ENCODE peak calls at places on chromosomes 16 and 17, in seven cellular contexts. Q, H, J, Y, F, S and N are unnamed samples.

GRCh38 chr16:68629315-68629900 is 15.7 kb upstream of the CDH3 start:
- DNase-seq in Q (no peak), H (no peak), J (no peak), Y (no peak), F (no peak), S (no peak), N (no peak)

GRCh38 chr17:2390199-2390880 is 10.5 kb downstream of the MNT start:
- DNase-seq in Q (no peak), H (no peak), J (no peak), Y (no peak), F (no peak), S (no peak), N (no peak)

GRCh38 chr16:80404847-80405246 is 135.9 kb upstream of the DYNLRB2 start:
- DNase-seq in Q (no peak), H (no peak), J (no peak), Y (no peak), F (no peak), S (no peak), N (no peak)

GRCh38 chr16:2039286-2040030 is 8.2 kb downstream of the NTHL1 start:
- DNase-seq in Q (no peak), H (peak), J (no peak), Y (no peak), F (peak), S (peak), N (no peak)

GRCh38 chr16:1778200-1779179 is 3.9 kb downstream of the SPSB3 start:
- DNase-seq in Q (no peak), H (no peak), J (no peak), Y (no peak), F (peak), S (no peak), N (peak)

GRCh38 chr16:58638148-58639036 is 8.8 kb upstream of the CNOT1 start:
- DNase-seq in Q (no peak), H (peak), J (peak), Y (peak), F (peak), S (peak), N (no peak)

GRCh38 chr16:14186007-14186953 is 115.2 kb downstream of the MRTFB start:
- DNase-seq in Q (no peak), H (peak), J (peak), Y (peak), F (no peak), S (no peak), N (peak)

GRCh38 chr17:62724398-62725146 is 83.5 kb downstream of the MARCHF10 start:
- DNase-seq in Q (no peak), H (no peak), J (no peak), Y (no peak), F (peak), S (no peak), N (no peak)

GRCh38 chr16:53865492-53865863 is 161.5 kb downstream of the FTO start:
- DNase-seq in Q (no peak), H (peak), J (no peak), Y (no peak), F (no peak), S (peak), N (no peak)

GRCh38 chr16:13923703-13924298 is 3.8 kb downstream of the ERCC4 start:
- DNase-seq in Q (no peak), H (peak), J (no peak), Y (peak), F (no peak), S (no peak), N (no peak)

GRCh38 chr16:20740007-20740883 is 1.4 kb downstream of the THUMPD1 start:
- DNase-seq in Q (no peak), H (peak), J (peak), Y (no peak), F (no peak), S (peak), N (no peak)

GRCh38 chr16:70331588-70332358 is 14.9 kb upstream of the DDX19A start:
- DNase-seq in Q (no peak), H (peak), J (peak), Y (peak), F (no peak), S (no peak), N (peak)

GRCh38 chr16:79089735-79090284 is 510.7 kb downstream of the MAF start:
- DNase-seq in Q (no peak), H (no peak), J (no peak), Y (no peak), F (peak), S (peak), N (no peak)

GRCh38 chr16:29898786-29899515 is 399 bp downstream of the SEZ6L2 start:
- DNase-seq in Q (no peak), H (no peak), J (peak), Y (peak), F (peak), S (no peak), N (peak)

GRCh38 chr17:62822080-62822904 is 14.2 kb upstream of the MARCHF10 start:
- DNase-seq in Q (no peak), H (no peak), J (no peak), Y (no peak), F (no peak), S (no peak), N (no peak)

GRCh38 chr16:8928467-8928957 is 35.2 kb downstream of the USP7 start:
- DNase-seq in Q (no peak), H (peak), J (no peak), Y (no peak), F (no peak), S (no peak), N (no peak)

GRCh38 chr17:68377771-68378201 is 79.5 kb downstream of the WIPI1 start:
- DNase-seq in Q (no peak), H (no peak), J (no peak), Y (peak), F (no peak), S (no peak), N (no peak)

GRCh38 chr17:56367381-56367780 is 214.1 kb downstream of the ANKFN1 start:
- DNase-seq in Q (no peak), H (no peak), J (no peak), Y (peak), F (no peak), S (no peak), N (no peak)

GRCh38 chr16:30007378-30007895 is 3.4 kb downstream of the DOC2A start:
- DNase-seq in Q (no peak), H (no peak), J (no peak), Y (no peak), F (no peak), S (no peak), N (no peak)

GRCh38 chr16:1712791-1713261 is 6.8 kb downstream of the MAPK8IP3 start:
- DNase-seq in Q (no peak), H (peak), J (no peak), Y (no peak), F (no peak), S (no peak), N (no peak)

GRCh38 chr17:81831957-81832607 is 1.0 kb downstream of the MCRIP1 start:
- DNase-seq in Q (no peak), H (peak), J (no peak), Y (no peak), F (no peak), S (peak), N (no peak)

GRCh38 chr17:47615766-47616424 is 33.8 kb upstream of the KPNB1 start:
- DNase-seq in Q (no peak), H (peak), J (no peak), Y (peak), F (no peak), S (peak), N (peak)

GRCh38 chr16:20904507-20905079 is 4.0 kb downstream of the LYRM1 start:
- DNase-seq in Q (no peak), H (peak), J (no peak), Y (no peak), F (no peak), S (peak), N (no peak)

GRCh38 chr17:66964083-66964771 is at the start of gene CACNG4:
- DNase-seq in Q (peak), H (no peak), J (no peak), Y (peak), F (no peak), S (no peak), N (peak)

GRCh38 chr17:49703557-49704277 is 4.0 kb downstream of the SLC35B1 start:
- DNase-seq in Q (no peak), H (peak), J (no peak), Y (peak), F (peak), S (peak), N (peak)

GRCh38 chr17:39636587-39636926 is 387 bp upstream of the STARD3 start:
- DNase-seq in Q (no peak), H (no peak), J (no peak), Y (no peak), F (no peak), S (peak), N (no peak)

GRCh38 chr17:63974594-63975192 is 2.0 kb upstream of the SCN4A start:
- DNase-seq in Q (no peak), H (peak), J (no peak), Y (no peak), F (no peak), S (no peak), N (no peak)

GRCh38 chr17:73591278-73592078 is 52.8 kb downstream of the SDK2 start:
- DNase-seq in Q (no peak), H (no peak), J (no peak), Y (no peak), F (peak), S (no peak), N (no peak)

GRCh38 chr17:5877948-5878347 is 192.2 kb upstream of the WSCD1 start:
- DNase-seq in Q (no peak), H (peak), J (no peak), Y (no peak), F (no peak), S (no peak), N (no peak)

GRCh38 chr16:88681709-88682451 is 4.4 kb downstream of the SNAI3 start:
- DNase-seq in Q (no peak), H (no peak), J (no peak), Y (no peak), F (peak), S (peak), N (no peak)

GRCh38 chr17:28728364-28729200 is at the start of gene NEK8:
- DNase-seq in Q (peak), H (peak), J (peak), Y (peak), F (peak), S (peak), N (peak)

GRCh38 chr17:48484256-48484655 is 46.6 kb downstream of the HOXB1 start:
- DNase-seq in Q (no peak), H (peak), J (no peak), Y (no peak), F (no peak), S (no peak), N (no peak)

GRCh38 chr17:69761767-69762321 is 313.2 kb upstream of the KCNJ16 start:
- DNase-seq in Q (no peak), H (peak), J (no peak), Y (no peak), F (no peak), S (no peak), N (no peak)

GRCh38 chr17:11554042-11554441 is 44.2 kb upstream of the DNAH9 start:
- DNase-seq in Q (no peak), H (no peak), J (no peak), Y (no peak), F (no peak), S (no peak), N (no peak)

GRCh38 chr16:89314357-89314756 is 96.9 kb downstream of the ZNF778 start:
- DNase-seq in Q (no peak), H (no peak), J (no peak), Y (no peak), F (no peak), S (no peak), N (no peak)

GRCh38 chr16:57801856-57802634 is at the start of gene KIFC3:
- DNase-seq in Q (peak), H (peak), J (peak), Y (peak), F (peak), S (peak), N (peak)

GRCh38 chr16:71846443-71846842 is 667 bp downstream of the ATXN1L start:
- DNase-seq in Q (no peak), H (peak), J (no peak), Y (peak), F (peak), S (no peak), N (peak)

GRCh38 chr16:29029168-29029994 is 44.5 kb downstream of the LAT start:
- DNase-seq in Q (no peak), H (peak), J (no peak), Y (peak), F (no peak), S (no peak), N (peak)

DNA sequence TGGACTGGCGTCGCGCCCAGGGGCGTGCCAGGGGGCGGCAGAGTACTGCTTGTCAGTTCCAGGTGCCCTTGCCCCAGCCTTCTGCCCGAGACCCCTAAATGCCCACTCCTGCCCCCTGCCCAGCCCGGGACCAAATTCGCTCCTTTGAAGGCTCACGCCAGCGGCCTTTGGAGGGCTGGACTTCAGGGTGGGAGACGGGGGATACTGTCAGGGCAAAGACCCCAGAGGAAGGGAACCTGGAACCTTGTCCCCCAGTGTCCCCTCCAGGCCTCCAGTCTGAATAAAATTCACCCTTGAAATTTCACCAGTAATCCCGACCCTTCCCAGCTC is 737 bp downstream of the OTOP3 start:
- DNase-seq in Q (no peak), H (no peak), J (no peak), Y (no peak), F (no peak), S (no peak), N (no peak)
- TF ChIP-seq CTCF in Q (no peak), H (no peak), J (no peak), Y (no peak), F (no peak), S (no peak), N (no peak)

DNA sequence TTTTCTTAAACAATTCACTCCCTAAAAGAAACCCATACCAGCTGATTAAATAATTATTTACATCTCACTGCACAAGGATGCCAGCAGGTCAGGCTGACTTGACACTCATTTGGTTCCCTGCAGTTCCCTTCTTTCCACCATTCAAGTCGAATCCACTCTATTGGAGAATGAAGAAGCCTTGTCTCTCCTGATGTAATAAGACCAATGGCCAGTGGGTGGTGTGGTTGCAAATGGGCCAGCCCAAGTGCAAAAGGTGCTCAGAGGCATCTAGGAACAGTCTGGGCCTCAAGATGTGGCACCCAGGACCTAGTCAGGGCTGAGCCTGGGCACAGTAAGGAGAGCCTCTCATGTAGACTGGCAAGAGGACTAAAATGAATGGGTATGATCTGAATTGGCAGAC is 9.3 kb downstream of the C16orf78 start:
- DNase-seq in Q (no peak), H (no peak), J (peak), Y (peak), F (peak), S (no peak), N (no peak)
- TF ChIP-seq CTCF in Q (peak), H (no peak), J (no peak), Y (peak), F (no peak), S (no peak), N (peak)

DNA sequence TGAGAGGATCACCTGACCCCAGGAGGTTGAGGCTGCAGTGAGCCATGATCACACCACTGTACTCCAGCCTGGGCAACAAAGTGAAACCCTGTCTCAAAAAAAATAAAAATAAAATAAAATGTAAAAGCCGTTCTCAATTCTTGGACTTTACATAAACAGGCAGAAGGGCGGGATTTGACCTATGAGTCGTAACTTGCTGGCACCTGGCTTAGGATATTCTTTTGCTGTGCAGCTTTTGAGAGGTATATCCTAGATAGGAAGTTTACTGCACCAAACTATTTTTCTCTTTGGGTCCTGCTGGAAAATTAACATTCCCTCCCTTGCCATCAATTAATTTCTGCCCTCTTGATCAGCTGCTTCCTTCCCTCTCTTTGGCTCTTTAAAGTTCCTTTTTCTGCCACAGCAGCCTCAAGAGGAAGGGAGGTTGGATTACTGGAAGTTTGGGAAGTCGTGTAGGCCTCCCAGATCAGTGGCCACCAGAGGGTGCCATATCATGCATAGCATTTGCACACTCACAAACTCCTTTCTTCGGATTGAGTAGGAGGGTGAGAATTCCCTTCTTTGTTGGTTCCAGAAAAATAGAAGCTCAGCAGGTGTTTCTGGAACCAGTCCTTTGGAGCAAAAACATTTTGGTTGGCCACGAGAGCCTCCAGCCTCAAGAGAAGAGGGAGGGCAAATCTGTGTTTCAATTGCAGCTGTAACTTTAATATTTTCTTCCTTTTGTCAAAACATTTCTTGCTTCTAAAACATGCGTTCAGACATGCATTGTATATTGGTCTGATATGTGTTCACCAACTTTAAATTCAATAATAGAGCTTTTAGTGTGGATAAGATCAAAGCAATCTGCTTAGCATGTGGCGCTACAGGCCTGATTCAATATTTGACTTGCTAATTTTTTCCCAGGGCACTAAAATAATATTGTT is 147.3 kb downstream of the CCDC182 start:
- DNase-seq in Q (peak), H (peak), J (peak), Y (peak), F (peak), S (peak), N (peak)
- TF ChIP-seq CTCF in Q (peak), H (peak), J (peak), Y (peak), F (peak), S (peak), N (peak)

GRCh38 chr16:81879625-81880024 is 100.5 kb downstream of the PLCG2 start:
- DNase-seq in Q (no peak), H (no peak), J (no peak), Y (peak), F (no peak), S (no peak), N (no peak)
- TF ChIP-seq CTCF in Q (no peak), H (peak), J (peak), Y (peak), F (no peak), S (no peak), N (no peak)

GRCh38 chr17:78142113-78142861 is 3.9 kb upstream of the C17orf99 start:
- DNase-seq in Q (no peak), H (peak), J (no peak), Y (no peak), F (peak), S (no peak), N (no peak)

GRCh38 chr17:78144736-78145641 is 1.2 kb upstream of the C17orf99 start:
- DNase-seq in Q (no peak), H (no peak), J (no peak), Y (no peak), F (peak), S (no peak), N (no peak)

GRCh38 chr17:78143214-78144145 is 2.7 kb upstream of the C17orf99 start:
- DNase-seq in Q (no peak), H (no peak), J (no peak), Y (no peak), F (no peak), S (no peak), N (no peak)

GRCh38 chr17:78146471-78146869 is 285 bp downstream of the C17orf99 start:
- DNase-seq in Q (no peak), H (no peak), J (no peak), Y (no peak), F (peak), S (no peak), N (no peak)

DNA sequence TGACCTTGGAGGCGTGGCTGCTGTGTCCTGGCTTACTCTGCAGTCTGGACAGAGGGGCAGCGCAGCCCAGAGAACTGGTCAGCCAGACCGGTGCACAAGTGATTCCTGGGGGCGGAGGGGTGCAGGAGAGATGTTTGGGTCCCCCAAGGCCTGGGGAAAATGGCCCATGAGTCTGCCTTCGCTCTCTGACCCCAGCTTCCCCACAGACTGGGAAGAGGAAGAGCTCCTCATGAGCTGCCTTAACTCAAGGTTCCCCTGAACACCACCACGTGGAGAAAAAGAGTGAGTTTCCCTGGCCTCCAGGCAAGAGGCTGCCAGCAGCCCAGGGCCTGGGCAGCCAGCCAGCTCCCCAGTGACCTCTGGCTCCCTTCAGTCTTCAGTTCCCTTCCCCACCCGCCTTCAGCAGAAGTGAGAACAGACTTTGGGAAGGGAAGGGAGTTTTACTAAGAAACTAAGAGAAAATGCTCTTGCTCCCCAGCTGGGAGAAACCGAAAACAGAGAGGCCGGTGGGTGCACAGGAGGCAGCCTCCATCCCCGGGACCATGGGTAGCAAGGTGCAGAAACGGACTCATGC is 2.0 kb upstream of the C17orf99 start:
- DNase-seq in Q (no peak), H (peak), J (no peak), Y (no peak), F (peak), S (peak), N (no peak)
- TF ChIP-seq CTCF in Q (no peak), H (no peak), J (no peak), Y (no peak), F (no peak), S (no peak), N (no peak)

DNA sequence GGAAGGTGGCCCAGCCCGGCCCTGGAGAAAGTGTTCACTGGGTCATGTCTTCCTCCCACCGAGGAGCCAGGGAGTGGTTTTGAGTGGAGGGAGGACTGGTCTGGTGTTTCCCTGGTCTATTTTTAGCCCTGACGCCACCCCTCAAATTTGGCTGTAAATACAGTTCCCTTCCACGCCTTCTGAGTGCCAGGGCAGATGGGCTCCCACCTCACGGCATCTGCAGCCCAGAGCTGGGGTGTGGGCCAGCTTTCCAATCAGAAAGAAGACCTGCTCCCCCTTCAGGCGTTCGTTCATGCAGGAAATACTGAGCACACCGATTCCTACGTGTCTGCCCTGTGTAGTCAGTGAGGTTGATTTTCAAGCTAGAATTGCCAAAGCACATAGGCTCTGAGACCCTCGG is 53.7 kb downstream of the SNX20 start:
- DNase-seq in Q (no peak), H (no peak), J (no peak), Y (peak), F (peak), S (peak), N (peak)
- TF ChIP-seq CTCF in Q (no peak), H (peak), J (no peak), Y (peak), F (peak), S (peak), N (peak)

GRCh38 chr17:71472809-71473789 is 647.7 kb upstream of the SOX9 start:
- DNase-seq in Q (no peak), H (peak), J (peak), Y (peak), F (no peak), S (peak), N (peak)
- TF ChIP-seq CTCF in Q (peak), H (peak), J (peak), Y (peak), F (peak), S (peak), N (peak)